ENCODE peak calls at places on chromosomes 5 and 9, in four cellular contexts. One of them, this sample, is unnamed.
A peak's percentile ranks its signal among the peaks of the same experiment; 100 is the strongest.

GRCh38 chr5:181246276-181247050 is 2.8 kb upstream of the RACK1 start:
- DNase-seq in GM12878: no peak
- DNase-seq in K562: peak; percentile 90
- DNase-seq in HepG2: peak; percentile 74
- DNase-seq in this sample: peak; percentile 81

GRCh38 chr5:73321757-73322452 is 126.7 kb downstream of the FOXD1 start:
- DNase-seq in GM12878: no peak
- DNase-seq in K562: no peak
- DNase-seq in HepG2: no peak
- DNase-seq in this sample: no peak

GRCh38 chr5:14818931-14819790 is 52.4 kb downstream of the ANKH start:
- DNase-seq in GM12878: no peak
- DNase-seq in K562: no peak
- DNase-seq in HepG2: no peak
- DNase-seq in this sample: no peak

GRCh38 chr9:126860077-126860756 is at the start of gene ZBTB34:
- DNase-seq in GM12878: no peak
- DNase-seq in K562: peak; percentile 91
- DNase-seq in HepG2: peak; percentile 35
- DNase-seq in this sample: peak; percentile 83

GRCh38 chr9:3708751-3709150 is 182.9 kb upstream of the RFX3 start:
- DNase-seq in GM12878: peak; percentile 9
- DNase-seq in K562: no peak
- DNase-seq in HepG2: no peak
- DNase-seq in this sample: no peak

GRCh38 chr5:40733439-40733838 is 22.3 kb downstream of the TTC33 start:
- DNase-seq in GM12878: no peak
- DNase-seq in K562: no peak
- DNase-seq in HepG2: no peak
- DNase-seq in this sample: no peak

GRCh38 chr5:173890195-173890951 is 2.2 kb downstream of the CPEB4 start:
- DNase-seq in GM12878: no peak
- DNase-seq in K562: peak; percentile 29
- DNase-seq in HepG2: no peak
- DNase-seq in this sample: peak; percentile 27

GRCh38 chr5:169751490-169751889 is 114.4 kb downstream of the DOCK2 start:
- DNase-seq in GM12878: no peak
- DNase-seq in K562: no peak
- DNase-seq in HepG2: no peak
- DNase-seq in this sample: no peak

GRCh38 chr5:1104327-1105006 is 7.4 kb downstream of the SLC12A7 start:
- DNase-seq in GM12878: no peak
- DNase-seq in K562: no peak
- DNase-seq in HepG2: no peak
- DNase-seq in this sample: no peak

GRCh38 chr9:34654317-34655083 is 2.5 kb downstream of the IL11RA start:
- DNase-seq in GM12878: no peak
- DNase-seq in K562: no peak
- DNase-seq in HepG2: no peak
- DNase-seq in this sample: no peak

GRCh38 chr9:127838375-127839078 is 15.9 kb downstream of the ENG start:
- DNase-seq in GM12878: no peak
- DNase-seq in K562: no peak
- DNase-seq in HepG2: no peak
- DNase-seq in this sample: no peak

GRCh38 chr5:9790276-9790675 is 160.1 kb upstream of the TAS2R1 start:
- DNase-seq in GM12878: no peak
- DNase-seq in K562: no peak
- DNase-seq in HepG2: no peak
- DNase-seq in this sample: no peak

GRCh38 chr5:6734243-6734695 is 21.0 kb downstream of the TENT4A start:
- DNase-seq in GM12878: no peak
- DNase-seq in K562: no peak
- DNase-seq in HepG2: no peak
- DNase-seq in this sample: no peak

GRCh38 chr5:36744678-36745659 is 131.6 kb upstream of the NIPBL start:
- DNase-seq in GM12878: no peak
- DNase-seq in K562: peak; percentile 61
- DNase-seq in HepG2: peak; percentile 54
- DNase-seq in this sample: peak; percentile 95

GRCh38 chr5:173197375-173197891 is 37.6 kb downstream of the NKX2-5 start:
- DNase-seq in GM12878: no peak
- DNase-seq in K562: no peak
- DNase-seq in HepG2: no peak
- DNase-seq in this sample: no peak

GRCh38 chr5:38370341-38371100 is 112.2 kb downstream of the EGFLAM start:
- DNase-seq in GM12878: no peak
- DNase-seq in K562: no peak
- DNase-seq in HepG2: no peak
- DNase-seq in this sample: no peak

GRCh38 chr5:119250946-119251901 is 104.6 kb upstream of the TNFAIP8 start:
- DNase-seq in GM12878: no peak
- DNase-seq in K562: no peak
- DNase-seq in HepG2: no peak
- DNase-seq in this sample: no peak

GRCh38 chr9:133979921-133980863 is 11.9 kb downstream of the VAV2 start:
- DNase-seq in GM12878: no peak
- DNase-seq in K562: no peak
- DNase-seq in HepG2: no peak
- DNase-seq in this sample: peak; percentile 7

GRCh38 chr5:38543886-38544285 is 12.6 kb downstream of the LIFR start:
- DNase-seq in GM12878: no peak
- DNase-seq in K562: no peak
- DNase-seq in HepG2: no peak
- DNase-seq in this sample: no peak

GRCh38 chr5:13660072-13660471 is 284.4 kb downstream of the DNAH5 start:
- DNase-seq in GM12878: no peak
- DNase-seq in K562: no peak
- DNase-seq in HepG2: no peak
- DNase-seq in this sample: no peak

GRCh38 chr5:83145882-83146331 is 68.6 kb downstream of the XRCC4 start:
- DNase-seq in GM12878: no peak
- DNase-seq in K562: no peak
- DNase-seq in HepG2: no peak
- DNase-seq in this sample: no peak

GRCh38 chr5:173493040-173493439 is 123.4 kb downstream of the BOD1 start:
- DNase-seq in GM12878: no peak
- DNase-seq in K562: no peak
- DNase-seq in HepG2: no peak
- DNase-seq in this sample: no peak

GRCh38 chr5:67381240-67381875 is 184.8 kb upstream of the CD180 start:
- DNase-seq in GM12878: no peak
- DNase-seq in K562: no peak
- DNase-seq in HepG2: no peak
- DNase-seq in this sample: no peak

GRCh38 chr5:127072861-127073846 is at the start of gene C5orf63:
- DNase-seq in GM12878: peak; percentile 17
- DNase-seq in K562: peak; percentile 67
- DNase-seq in HepG2: peak; percentile 61
- DNase-seq in this sample: peak; percentile 53

GRCh38 chr5:8700691-8701090 is 831.7 kb downstream of the MTRR start:
- DNase-seq in GM12878: no peak
- DNase-seq in K562: no peak
- DNase-seq in HepG2: no peak
- DNase-seq in this sample: no peak

GRCh38 chr5:174459832-174460448 is 264.4 kb upstream of the MSX2 start:
- DNase-seq in GM12878: no peak
- DNase-seq in K562: no peak
- DNase-seq in HepG2: no peak
- DNase-seq in this sample: no peak

GRCh38 chr9:130215341-130216119 is 43.3 kb downstream of the NCS1 start:
- DNase-seq in GM12878: no peak
- DNase-seq in K562: no peak
- DNase-seq in HepG2: no peak
- DNase-seq in this sample: no peak

GRCh38 chr9:123947326-123947725 is 17.4 kb upstream of the DENND1A start:
- DNase-seq in GM12878: no peak
- DNase-seq in K562: no peak
- DNase-seq in HepG2: no peak
- DNase-seq in this sample: no peak

GRCh38 chr5:169411789-169412425 is 111.0 kb upstream of the SLIT3 start:
- DNase-seq in GM12878: no peak
- DNase-seq in K562: no peak
- DNase-seq in HepG2: no peak
- DNase-seq in this sample: no peak

GRCh38 chr5:59795141-59795540 is 98.4 kb downstream of the PDE4D start:
- DNase-seq in GM12878: no peak
- DNase-seq in K562: no peak
- DNase-seq in HepG2: no peak
- DNase-seq in this sample: no peak

GRCh38 chr9:127539982-127540663 is 72.0 kb upstream of the STXBP1 start:
- DNase-seq in GM12878: no peak
- DNase-seq in K562: no peak
- DNase-seq in HepG2: no peak
- DNase-seq in this sample: no peak

GRCh38 chr5:113612060-113612496 is 98.6 kb downstream of the YTHDC2 start:
- DNase-seq in GM12878: no peak
- DNase-seq in K562: peak; percentile 26
- DNase-seq in HepG2: peak; percentile 7
- DNase-seq in this sample: no peak

GRCh38 chr9:2722715-2723114 is 5.4 kb downstream of the KCNV2 start:
- DNase-seq in GM12878: no peak
- DNase-seq in K562: peak; percentile 19
- DNase-seq in HepG2: peak; percentile 7
- DNase-seq in this sample: no peak

GRCh38 chr5:153632748-153633290 is 142.3 kb downstream of the GRIA1 start:
- DNase-seq in GM12878: no peak
- DNase-seq in K562: no peak
- DNase-seq in HepG2: no peak
- DNase-seq in this sample: no peak

GRCh38 chr5:153629027-153629426 is 138.6 kb downstream of the GRIA1 start:
- DNase-seq in GM12878: no peak
- DNase-seq in K562: no peak
- DNase-seq in HepG2: no peak
- DNase-seq in this sample: peak; percentile 32

GRCh38 chr5:153630546-153630945 is 140.1 kb downstream of the GRIA1 start:
- DNase-seq in GM12878: no peak
- DNase-seq in K562: no peak
- DNase-seq in HepG2: no peak
- DNase-seq in this sample: no peak

GRCh38 chr5:153626836-153627235 is 136.4 kb downstream of the GRIA1 start:
- DNase-seq in GM12878: no peak
- DNase-seq in K562: no peak
- DNase-seq in HepG2: no peak
- DNase-seq in this sample: no peak

GRCh38 chr5:153629496-153629895 is 139.0 kb downstream of the GRIA1 start:
- DNase-seq in GM12878: no peak
- DNase-seq in K562: no peak
- DNase-seq in HepG2: no peak
- DNase-seq in this sample: no peak
- TF ChIP-seq CTCF in GM12878: no peak
- TF ChIP-seq CTCF in K562: no peak
- TF ChIP-seq CTCF in HepG2: no peak
- TF ChIP-seq CTCF in this sample: no peak

DNA sequence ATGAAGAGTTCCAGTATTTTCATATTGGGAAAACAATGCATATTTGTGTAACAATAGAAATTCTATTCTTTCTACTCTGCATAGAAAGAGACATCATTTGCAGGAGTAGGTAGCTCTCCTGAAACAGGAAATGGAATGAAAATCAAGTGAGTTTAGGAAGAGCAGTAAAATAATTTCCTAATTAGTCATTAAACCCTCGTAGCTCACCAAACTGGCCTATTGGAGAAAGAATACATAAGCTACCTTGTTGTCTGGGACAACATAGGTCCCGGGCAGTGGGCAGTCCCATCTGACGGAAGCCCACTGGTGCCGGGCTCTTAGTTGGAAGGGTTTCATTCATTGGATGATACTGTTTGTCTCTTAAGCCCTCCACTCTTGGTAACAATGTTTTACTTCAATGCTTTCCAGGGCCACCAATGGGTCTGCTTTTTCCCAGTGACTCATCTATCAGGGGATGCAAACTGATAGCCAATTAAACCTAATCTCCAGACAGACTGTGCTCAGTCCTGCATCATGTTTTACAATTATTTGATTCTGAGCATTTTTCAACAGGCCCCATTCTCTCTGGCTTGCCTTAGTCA is 46.6 kb downstream of the GNA14 start:
- DNase-seq in GM12878: no peak
- DNase-seq in K562: no peak
- DNase-seq in HepG2: no peak
- DNase-seq in this sample: no peak
- TF ChIP-seq NR2C2 in GM12878: no peak
- TF ChIP-seq NR2C2 in K562: no peak
- TF ChIP-seq NR2C2 in HepG2: no peak
- TF ChIP-seq NR2C2 in this sample: no peak

DNA sequence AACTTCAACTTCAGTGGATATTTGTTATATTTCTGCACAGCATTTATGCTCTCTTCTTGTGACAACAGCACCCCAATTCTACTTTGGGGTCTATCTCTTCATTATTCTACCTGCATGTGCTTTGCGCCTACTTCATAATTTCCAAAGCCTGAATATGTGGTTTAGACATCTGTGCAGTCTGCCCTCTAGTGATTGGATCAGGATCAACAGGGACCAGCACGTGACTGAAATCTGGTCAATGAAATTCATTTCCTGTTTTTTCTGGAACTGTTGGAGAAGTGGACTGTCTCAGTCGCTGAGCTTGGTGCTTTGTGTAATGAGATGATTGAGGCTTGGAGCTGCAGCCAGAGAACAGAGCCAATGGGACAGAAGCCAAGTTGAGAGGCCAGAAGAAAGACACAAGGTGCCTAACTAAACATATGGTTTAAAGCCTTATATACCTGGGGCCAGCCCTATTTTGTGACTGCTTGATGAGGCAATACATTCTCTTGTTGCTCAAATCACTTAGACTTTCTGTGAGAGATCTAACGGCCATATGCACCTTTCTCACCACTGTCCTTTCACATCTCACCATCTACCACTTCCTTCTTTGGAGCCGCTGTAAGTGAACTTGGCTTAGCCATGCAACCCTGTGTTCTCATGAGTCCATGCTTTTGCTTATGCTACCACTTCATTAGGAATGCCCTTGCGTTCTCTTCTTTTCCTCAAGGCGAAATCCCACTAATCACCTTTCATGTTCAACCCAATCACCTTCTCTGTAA is 68.8 kb upstream of the PPP2R2B start:
- DNase-seq in GM12878: no peak
- DNase-seq in K562: peak; percentile 14
- DNase-seq in HepG2: no peak
- DNase-seq in this sample: peak; percentile 26
- TF ChIP-seq CTCF in GM12878: no peak
- TF ChIP-seq CTCF in K562: peak; percentile 37
- TF ChIP-seq CTCF in HepG2: peak; percentile 51
- TF ChIP-seq CTCF in this sample: peak; percentile 27

GRCh38 chr5:133827830-133828229 is 140.6 kb downstream of the C5orf15 start:
- DNase-seq in GM12878: no peak
- DNase-seq in K562: no peak
- DNase-seq in HepG2: no peak
- DNase-seq in this sample: no peak

GRCh38 chr5:133827001-133827400 is 141.4 kb downstream of the C5orf15 start:
- DNase-seq in GM12878: no peak
- DNase-seq in K562: no peak
- DNase-seq in HepG2: no peak
- DNase-seq in this sample: no peak

GRCh38 chr5:133828727-133829126 is 139.7 kb downstream of the C5orf15 start:
- DNase-seq in GM12878: no peak
- DNase-seq in K562: no peak
- DNase-seq in HepG2: no peak
- DNase-seq in this sample: no peak

GRCh38 chr5:133824661-133825254 is 143.7 kb downstream of the C5orf15 start:
- DNase-seq in GM12878: peak; percentile 90
- DNase-seq in K562: no peak
- DNase-seq in HepG2: no peak
- DNase-seq in this sample: no peak

GRCh38 chr5:133825631-133826289 is 142.7 kb downstream of the C5orf15 start:
- DNase-seq in GM12878: peak; percentile 77
- DNase-seq in K562: no peak
- DNase-seq in HepG2: no peak
- DNase-seq in this sample: no peak
- TF ChIP-seq NR2C2 in GM12878: no peak
- TF ChIP-seq NR2C2 in K562: no peak
- TF ChIP-seq NR2C2 in HepG2: no peak
- TF ChIP-seq NR2C2 in this sample: no peak

This sample was measured in WTC11.